ENCODE peak calls at places on chromosomes 13 and 19, in five cellular contexts. P is A549, R is GM12878, O is HepG2, Q is K562. D is an unnamed sample.

GRCh38 chr13:95893861-95894260 is 159.3 kb downstream of the UGGT2 start:
- DNase-seq in R (no peak), O (no peak), Q (no peak), P (no peak), D (no peak)

GRCh38 chr13:46639033-46639981 is 86.3 kb downstream of the LRCH1 start:
- DNase-seq in Q (no peak), O (peak; percentile 20), P (no peak), R (peak; percentile 71), D (no peak)

GRCh38 chr13:60969659-60970058 is 446.0 kb downstream of the PCDH20 start:
- DNase-seq in P (no peak), Q (no peak), R (no peak), O (no peak), D (no peak)

GRCh38 chr19:6556480-6556879 is 25.7 kb downstream of the TNFSF9 start:
- DNase-seq in R (peak; percentile 71), Q (no peak), O (no peak), P (no peak), D (no peak)

GRCh38 chr13:51479199-51479523 is 26.3 kb upstream of the INTS6 start:
- DNase-seq in P (no peak), O (peak; percentile 51), Q (no peak), R (no peak), D (no peak)

GRCh38 chr13:24187185-24187584 is 26.7 kb downstream of the SPATA13 start:
- DNase-seq in R (no peak), P (no peak), Q (no peak), O (no peak), D (no peak)

GRCh38 chr13:105998233-105998550 is 537.3 kb downstream of the EFNB2 start:
- DNase-seq in R (no peak), P (no peak), O (no peak), Q (no peak), D (no peak)

GRCh38 chr13:76969488-76970365 is 21.4 kb downstream of the ACOD1 start:
- DNase-seq in R (no peak), Q (no peak), P (no peak), O (no peak), D (no peak)

GRCh38 chr19:51156710-51157109 is 14.6 kb downstream of the SIGLEC7 start:
- DNase-seq in P (no peak), Q (no peak), O (no peak), R (no peak), D (no peak)

GRCh38 chr13:71968025-71968424 is 101.0 kb upstream of the DACH1 start:
- DNase-seq in O (no peak), R (no peak), Q (no peak), P (no peak), D (peak; percentile 20)

GRCh38 chr13:77480071-77480470 is 55.4 kb upstream of the SCEL start:
- DNase-seq in O (no peak), P (no peak), R (no peak), Q (no peak), D (no peak)

GRCh38 chr19:13102666-13103584 is at the start of gene LYL1:
- DNase-seq in Q (peak; percentile 98), R (no peak), O (peak; percentile 45), P (no peak), D (peak; percentile 67)

GRCh38 chr19:7737215-7737614 is 5.3 kb upstream of the CLEC4G start:
- DNase-seq in Q (no peak), R (no peak), P (no peak), O (no peak), D (no peak)

GRCh38 chr13:73657821-73658540 is 476.2 kb downstream of the KLF12 start:
- DNase-seq in P (no peak), O (no peak), Q (no peak), R (no peak), D (no peak)

GRCh38 chr13:99136427-99136954 is 64.2 kb upstream of the UBAC2 start:
- DNase-seq in Q (no peak), R (no peak), O (no peak), P (no peak), D (no peak)

GRCh38 chr19:37413243-37414084 is 42.6 kb downstream of the ZNF527 start:
- DNase-seq in O (no peak), R (no peak), Q (no peak), P (no peak), D (no peak)

GRCh38 chr13:72565893-72566292 is 161.5 kb downstream of the MZT1 start:
- DNase-seq in Q (peak; percentile 2), P (no peak), O (peak; percentile 29), R (no peak), D (no peak)

GRCh38 chr13:72541674-72542073 is 185.8 kb downstream of the MZT1 start:
- DNase-seq in P (no peak), Q (no peak), R (no peak), O (no peak), D (no peak)

DNA sequence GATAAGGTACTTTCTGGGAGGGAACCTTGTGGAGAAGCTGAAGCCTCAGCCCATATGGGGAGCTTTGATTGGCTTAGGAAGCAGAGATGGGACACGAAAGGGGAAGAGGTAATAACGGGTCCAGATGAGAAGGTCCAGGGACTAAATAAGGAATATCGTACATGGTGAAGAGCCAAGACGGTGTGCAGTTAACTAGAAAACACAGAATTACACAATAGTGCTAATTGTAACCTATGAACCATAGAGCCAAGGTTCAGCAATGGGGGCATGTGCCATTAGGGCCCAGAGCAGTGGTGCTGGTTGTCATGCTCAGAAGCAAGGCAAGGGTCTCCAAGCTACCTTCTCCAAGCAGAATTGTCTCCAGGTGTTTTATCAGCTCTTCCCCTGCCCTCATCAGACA is 106.1 kb downstream of the IRS2 start:
- DNase-seq in O (no peak), Q (no peak), P (no peak), R (no peak), D (no peak)
- TF ChIP-seq ESRRA in O (no peak), Q (no peak), P (no peak), R (no peak), D (no peak)

GRCh38 chr13:80055804-80056203 is 285.1 kb downstream of the SPRY2 start:
- DNase-seq in P (no peak), O (no peak), R (no peak), Q (no peak), D (no peak)
- TF ChIP-seq ESRRA in P (no peak), O (no peak), R (no peak), Q (no peak), D (no peak)

DNA sequence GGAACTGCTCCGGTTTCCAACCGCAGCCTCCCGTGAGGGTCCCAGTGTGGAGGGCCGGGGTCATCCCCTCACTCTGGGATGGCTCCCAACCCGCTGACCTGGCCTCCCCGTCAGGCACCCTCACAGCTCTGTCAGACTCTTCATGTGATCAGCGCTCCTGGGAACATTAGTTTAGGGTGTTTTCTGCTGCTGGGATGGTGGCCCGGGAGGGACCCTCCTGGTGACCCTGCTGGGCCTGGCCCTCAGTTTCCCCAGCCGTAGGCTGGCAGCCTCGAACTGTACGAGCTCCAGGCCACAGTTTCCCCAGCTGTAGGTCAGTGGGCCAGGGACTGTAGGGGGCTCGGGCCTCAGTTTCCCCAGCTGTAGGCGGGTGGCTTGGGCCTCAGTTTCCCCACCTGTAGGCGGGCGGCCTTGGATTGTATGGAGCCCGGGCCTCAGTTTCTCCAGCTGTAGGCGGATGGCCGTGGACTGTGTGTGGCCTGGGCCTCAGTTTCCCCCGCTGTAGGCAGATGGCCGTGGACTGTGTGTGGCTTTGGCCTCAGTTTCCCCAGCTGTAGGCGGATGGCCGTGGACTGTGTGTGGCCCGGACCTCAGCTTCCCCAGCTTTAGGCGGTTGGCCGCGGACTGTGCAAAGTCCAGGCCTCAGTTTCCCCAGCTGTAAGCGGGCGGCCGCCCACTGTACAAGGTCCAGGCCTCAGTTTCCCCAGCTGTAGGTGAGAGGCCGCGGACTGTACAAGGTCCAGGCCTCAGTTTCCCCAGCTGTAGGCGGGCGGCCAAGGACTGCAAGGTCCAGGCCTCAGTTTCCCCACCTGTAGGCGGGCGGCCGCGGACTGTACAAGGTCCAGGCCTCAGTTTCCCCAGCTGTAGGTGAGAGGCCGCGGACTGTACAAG is 1.3 kb upstream of the PTBP1 start:
- DNase-seq in P (no peak), R (no peak), O (no peak), Q (no peak), D (no peak)
- TF ChIP-seq ESRRA in P (no peak), R (no peak), O (no peak), Q (no peak), D (no peak)

GRCh38 chr19:55225415-55225958 is 3.1 kb downstream of the TMEM86B start:
- DNase-seq in P (no peak), Q (no peak), O (no peak), R (no peak), D (no peak)
- TF ChIP-seq ESRRA in P (no peak), Q (peak; percentile 29), O (no peak), R (no peak), D (no peak)

GRCh38 chr13:43411741-43412140 is 375.0 kb downstream of the ENOX1 start:
- DNase-seq in R (no peak), O (no peak), P (no peak), Q (no peak), D (no peak)
- TF ChIP-seq ESRRA in R (no peak), O (no peak), P (no peak), Q (no peak), D (no peak)

DNA sequence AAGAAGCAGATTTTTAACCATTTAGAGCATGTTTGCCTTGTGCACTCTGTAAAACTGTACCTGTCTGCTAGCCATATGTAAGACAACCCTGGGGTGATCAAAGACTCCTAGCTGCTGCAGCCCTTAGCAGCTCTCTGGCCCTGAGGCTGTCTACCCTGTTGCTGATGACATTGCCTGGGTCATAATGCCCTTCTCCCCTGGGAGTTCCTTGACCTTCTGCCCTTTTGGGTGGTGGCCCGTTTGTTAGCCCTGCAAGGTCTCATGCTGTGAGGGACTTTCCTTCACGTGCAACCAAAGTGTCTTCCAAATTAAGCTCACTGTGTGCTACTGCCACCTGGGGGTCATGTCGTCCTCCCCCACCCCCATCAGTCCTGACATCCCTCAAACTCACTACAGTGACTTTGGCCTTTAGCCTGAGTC is 7.4 kb downstream of the GPC6 start:
- DNase-seq in R (no peak), O (peak; percentile 41), P (no peak), Q (peak; percentile 65), D (peak; percentile 68)
- TF ChIP-seq ESRRA in R (no peak), O (peak; percentile 74), P (no peak), Q (no peak), D (no peak)

GRCh38 chr19:17796013-17796837 is 1.3 kb downstream of the B3GNT3 start:
- DNase-seq in Q (no peak), R (no peak), O (peak; percentile 45), P (no peak), D (no peak)
- TF ChIP-seq ESRRA in Q (no peak), R (no peak), O (peak; percentile 58), P (no peak), D (no peak)

D was measured in WTC11.